ENCODE peak calls at places on chromosomes 11 and 22, in nine cellular contexts. One of them, this sample, is unnamed.

GRCh38 chr11:132445966-132446365 is 1075.6 kb downstream of the NTM start:
- DNase-seq in AG04450: no peak
- DNase-seq in adrenal gland: no peak
- DNase-seq in astrocyte of the cerebellum: no peak
- DNase-seq in tibial nerve: no peak
- DNase-seq in mammary epithelial cell: peak
- DNase-seq in lung: no peak
- DNase-seq in pancreas: no peak
- DNase-seq in neural progenitor cell: no peak
- DNase-seq in this sample: no peak

GRCh38 chr11:103537904-103538502 is 428.8 kb downstream of the DYNC2H1 start:
- DNase-seq in pancreas: no peak
- DNase-seq in astrocyte of the cerebellum: no peak
- DNase-seq in mammary epithelial cell: peak
- DNase-seq in adrenal gland: peak
- DNase-seq in neural progenitor cell: peak
- DNase-seq in AG04450: no peak
- DNase-seq in tibial nerve: no peak
- DNase-seq in lung: no peak
- DNase-seq in this sample: no peak

GRCh38 chr22:35135165-35135564 is 69.2 kb downstream of the ISX start:
- DNase-seq in mammary epithelial cell: no peak
- DNase-seq in adrenal gland: no peak
- DNase-seq in pancreas: no peak
- DNase-seq in neural progenitor cell: peak
- DNase-seq in AG04450: no peak
- DNase-seq in astrocyte of the cerebellum: no peak
- DNase-seq in lung: no peak
- DNase-seq in tibial nerve: no peak
- DNase-seq in this sample: no peak

GRCh38 chr11:12640926-12641849 is 33.0 kb upstream of the TEAD1 start:
- DNase-seq in tibial nerve: no peak
- DNase-seq in lung: no peak
- DNase-seq in adrenal gland: no peak
- DNase-seq in neural progenitor cell: no peak
- DNase-seq in AG04450: no peak
- DNase-seq in pancreas: peak
- DNase-seq in mammary epithelial cell: no peak
- DNase-seq in astrocyte of the cerebellum: no peak
- DNase-seq in this sample: no peak

GRCh38 chr11:12111482-12112149 is 1.2 kb downstream of the MICAL2 start:
- DNase-seq in AG04450: no peak
- DNase-seq in mammary epithelial cell: peak
- DNase-seq in pancreas: no peak
- DNase-seq in adrenal gland: no peak
- DNase-seq in astrocyte of the cerebellum: no peak
- DNase-seq in lung: no peak
- DNase-seq in neural progenitor cell: peak
- DNase-seq in tibial nerve: no peak
- DNase-seq in this sample: no peak

GRCh38 chr11:56394381-56394780 is 18.1 kb upstream of the OR5AL1 start:
- DNase-seq in astrocyte of the cerebellum: no peak
- DNase-seq in neural progenitor cell: no peak
- DNase-seq in tibial nerve: no peak
- DNase-seq in lung: no peak
- DNase-seq in pancreas: no peak
- DNase-seq in AG04450: no peak
- DNase-seq in mammary epithelial cell: no peak
- DNase-seq in adrenal gland: no peak
- DNase-seq in this sample: no peak

GRCh38 chr22:17633217-17633997 is 4.9 kb upstream of the ATP6V1E1 start:
- DNase-seq in neural progenitor cell: no peak
- DNase-seq in adrenal gland: peak
- DNase-seq in pancreas: no peak
- DNase-seq in tibial nerve: no peak
- DNase-seq in AG04450: peak
- DNase-seq in lung: no peak
- DNase-seq in astrocyte of the cerebellum: peak
- DNase-seq in mammary epithelial cell: peak
- DNase-seq in this sample: no peak

GRCh38 chr11:7418916-7419315 is 66.4 kb upstream of the OLFML1 start:
- DNase-seq in adrenal gland: no peak
- DNase-seq in mammary epithelial cell: no peak
- DNase-seq in lung: no peak
- DNase-seq in AG04450: no peak
- DNase-seq in neural progenitor cell: no peak
- DNase-seq in tibial nerve: no peak
- DNase-seq in astrocyte of the cerebellum: no peak
- DNase-seq in pancreas: no peak
- DNase-seq in this sample: no peak

GRCh38 chr11:123740787-123741158 is 687 bp downstream of the ZNF202 start:
- DNase-seq in lung: no peak
- DNase-seq in neural progenitor cell: no peak
- DNase-seq in mammary epithelial cell: peak
- DNase-seq in astrocyte of the cerebellum: no peak
- DNase-seq in AG04450: no peak
- DNase-seq in pancreas: peak
- DNase-seq in adrenal gland: no peak
- DNase-seq in tibial nerve: no peak
- DNase-seq in this sample: no peak

GRCh38 chr11:123742334-123742733 is 874 bp upstream of the ZNF202 start:
- DNase-seq in lung: no peak
- DNase-seq in tibial nerve: no peak
- DNase-seq in astrocyte of the cerebellum: no peak
- DNase-seq in pancreas: no peak
- DNase-seq in mammary epithelial cell: no peak
- DNase-seq in adrenal gland: no peak
- DNase-seq in neural progenitor cell: peak
- DNase-seq in AG04450: no peak
- DNase-seq in this sample: no peak

GRCh38 chr11:123742778-123743177 is 1.3 kb upstream of the ZNF202 start:
- DNase-seq in tibial nerve: no peak
- DNase-seq in adrenal gland: no peak
- DNase-seq in neural progenitor cell: no peak
- DNase-seq in pancreas: no peak
- DNase-seq in mammary epithelial cell: no peak
- DNase-seq in AG04450: no peak
- DNase-seq in astrocyte of the cerebellum: no peak
- DNase-seq in lung: no peak
- DNase-seq in this sample: no peak

GRCh38 chr11:123738374-123738773 is 3.1 kb downstream of the ZNF202 start:
- DNase-seq in mammary epithelial cell: no peak
- DNase-seq in lung: no peak
- DNase-seq in AG04450: no peak
- DNase-seq in neural progenitor cell: no peak
- DNase-seq in astrocyte of the cerebellum: no peak
- DNase-seq in tibial nerve: no peak
- DNase-seq in pancreas: no peak
- DNase-seq in adrenal gland: no peak
- DNase-seq in this sample: no peak

DNA sequence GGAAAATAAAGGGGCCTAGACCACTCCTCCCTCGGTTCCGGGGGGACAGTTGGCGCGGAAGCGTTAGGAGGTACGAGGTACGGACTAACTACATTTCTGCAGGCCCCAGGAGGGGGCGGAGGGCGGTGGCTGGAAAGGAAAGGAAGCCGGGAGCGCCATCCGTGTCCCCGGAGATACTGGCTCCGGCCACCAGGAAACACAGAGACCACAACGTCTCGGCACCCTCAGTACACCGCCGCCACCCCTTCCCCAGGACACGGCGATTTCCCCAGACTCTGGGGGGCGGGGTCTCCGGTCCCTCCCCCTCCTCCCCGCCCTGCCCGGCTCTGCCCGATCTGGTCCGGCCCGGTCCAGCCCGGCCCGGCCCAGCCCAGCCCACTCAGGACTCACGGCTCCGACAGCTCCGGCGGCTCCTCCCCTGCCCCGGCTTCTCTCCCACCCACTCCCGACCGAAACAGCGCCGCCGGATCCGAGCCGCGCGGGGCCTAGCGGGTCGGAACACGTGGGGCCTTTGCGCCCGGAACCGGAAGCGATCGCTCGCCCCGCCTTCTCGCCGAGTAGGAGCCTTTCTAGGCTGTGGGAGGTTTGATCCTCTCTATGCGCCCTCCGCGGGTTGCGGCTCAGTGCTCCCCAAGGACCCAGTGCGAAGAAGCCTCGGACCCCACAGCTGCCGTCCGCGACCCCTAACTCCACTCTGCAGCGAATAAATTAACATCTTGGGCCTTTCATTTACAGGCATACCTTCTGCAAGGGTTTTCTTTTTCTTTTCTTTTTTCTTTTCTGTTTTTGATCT is at the start of gene ZNF202:
- DNase-seq in lung: peak
- DNase-seq in mammary epithelial cell: peak
- DNase-seq in AG04450: peak
- DNase-seq in tibial nerve: peak
- DNase-seq in pancreas: peak
- DNase-seq in astrocyte of the cerebellum: peak
- DNase-seq in neural progenitor cell: peak
- DNase-seq in adrenal gland: peak
- DNase-seq in this sample: peak
- TF ChIP-seq CTCF in lung: no peak
- TF ChIP-seq CTCF in mammary epithelial cell: no peak
- TF ChIP-seq CTCF in AG04450: peak
- TF ChIP-seq CTCF in tibial nerve: no peak
- TF ChIP-seq CTCF in pancreas: no peak
- TF ChIP-seq CTCF in astrocyte of the cerebellum: peak
- TF ChIP-seq CTCF in neural progenitor cell: peak
- TF ChIP-seq CTCF in adrenal gland: peak
- TF ChIP-seq CTCF in this sample: no peak

DNA sequence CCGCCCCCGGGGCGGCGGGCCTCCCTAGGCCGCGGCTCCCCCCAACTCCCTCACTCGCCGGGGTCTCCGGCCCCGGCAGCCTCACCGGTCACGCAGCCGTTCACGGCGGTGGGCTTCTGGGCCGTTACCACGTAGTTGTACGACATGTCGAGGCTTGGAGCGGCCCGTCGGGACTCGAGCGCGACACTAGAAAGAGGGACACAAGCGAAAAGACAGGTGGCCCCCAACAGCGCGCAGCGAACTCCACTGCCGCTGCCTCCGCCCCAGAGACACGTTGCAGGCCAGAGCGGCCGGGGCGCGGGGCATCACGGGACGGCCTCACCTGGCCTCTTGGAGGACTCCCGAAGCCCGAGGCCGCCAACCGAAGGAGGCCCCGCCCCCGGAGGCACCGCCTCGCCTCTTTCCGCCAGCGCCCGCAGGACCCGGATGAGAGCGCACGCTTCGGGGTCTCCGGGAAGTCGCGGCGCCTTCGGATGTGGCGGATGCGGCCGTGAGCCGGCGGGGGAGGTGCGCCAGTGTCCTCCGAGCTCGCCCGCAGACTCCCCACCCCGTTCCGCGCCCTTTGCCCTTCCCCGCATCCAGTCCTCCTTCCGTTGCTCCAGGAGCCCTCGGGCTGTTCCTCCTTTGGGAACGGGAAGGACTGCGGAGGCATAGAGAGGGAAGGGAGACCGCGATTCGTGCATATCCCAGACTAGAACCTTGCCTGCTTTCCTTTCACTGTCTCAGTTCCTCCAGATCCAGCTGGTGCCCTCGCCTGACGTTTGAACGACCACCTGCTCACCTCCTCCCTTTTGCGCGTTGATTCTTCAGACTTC is at the start of the genes DDB1 and TKFC:
- DNase-seq in mammary epithelial cell: peak
- DNase-seq in lung: peak
- DNase-seq in AG04450: peak
- DNase-seq in astrocyte of the cerebellum: peak
- DNase-seq in adrenal gland: peak
- DNase-seq in neural progenitor cell: peak
- DNase-seq in tibial nerve: peak
- DNase-seq in pancreas: peak
- DNase-seq in this sample: peak
- TF ChIP-seq CTCF in mammary epithelial cell: no peak
- TF ChIP-seq CTCF in lung: no peak
- TF ChIP-seq CTCF in AG04450: no peak
- TF ChIP-seq CTCF in astrocyte of the cerebellum: no peak
- TF ChIP-seq CTCF in adrenal gland: no peak
- TF ChIP-seq CTCF in neural progenitor cell: no peak
- TF ChIP-seq CTCF in tibial nerve: no peak
- TF ChIP-seq CTCF in pancreas: no peak
- TF ChIP-seq CTCF in this sample: no peak

GRCh38 chr22:49549851-49550430 is 277.7 kb downstream of the BRD1 start:
- DNase-seq in adrenal gland: no peak
- DNase-seq in neural progenitor cell: no peak
- DNase-seq in pancreas: no peak
- DNase-seq in tibial nerve: no peak
- DNase-seq in lung: no peak
- DNase-seq in mammary epithelial cell: no peak
- DNase-seq in astrocyte of the cerebellum: no peak
- DNase-seq in AG04450: no peak
- DNase-seq in this sample: no peak

GRCh38 chr22:49551897-49552659 is 275.6 kb downstream of the BRD1 start:
- DNase-seq in tibial nerve: no peak
- DNase-seq in neural progenitor cell: no peak
- DNase-seq in AG04450: no peak
- DNase-seq in lung: no peak
- DNase-seq in pancreas: no peak
- DNase-seq in mammary epithelial cell: no peak
- DNase-seq in astrocyte of the cerebellum: no peak
- DNase-seq in adrenal gland: no peak
- DNase-seq in this sample: no peak

GRCh38 chr22:49549256-49549655 is 278.4 kb downstream of the BRD1 start:
- DNase-seq in lung: no peak
- DNase-seq in AG04450: no peak
- DNase-seq in tibial nerve: no peak
- DNase-seq in mammary epithelial cell: no peak
- DNase-seq in adrenal gland: no peak
- DNase-seq in astrocyte of the cerebellum: no peak
- DNase-seq in pancreas: no peak
- DNase-seq in neural progenitor cell: no peak
- DNase-seq in this sample: no peak

GRCh38 chr22:49551446-49551845 is 276.2 kb downstream of the BRD1 start:
- DNase-seq in AG04450: no peak
- DNase-seq in lung: no peak
- DNase-seq in adrenal gland: no peak
- DNase-seq in pancreas: no peak
- DNase-seq in astrocyte of the cerebellum: no peak
- DNase-seq in tibial nerve: no peak
- DNase-seq in neural progenitor cell: no peak
- DNase-seq in mammary epithelial cell: no peak
- DNase-seq in this sample: no peak

DNA sequence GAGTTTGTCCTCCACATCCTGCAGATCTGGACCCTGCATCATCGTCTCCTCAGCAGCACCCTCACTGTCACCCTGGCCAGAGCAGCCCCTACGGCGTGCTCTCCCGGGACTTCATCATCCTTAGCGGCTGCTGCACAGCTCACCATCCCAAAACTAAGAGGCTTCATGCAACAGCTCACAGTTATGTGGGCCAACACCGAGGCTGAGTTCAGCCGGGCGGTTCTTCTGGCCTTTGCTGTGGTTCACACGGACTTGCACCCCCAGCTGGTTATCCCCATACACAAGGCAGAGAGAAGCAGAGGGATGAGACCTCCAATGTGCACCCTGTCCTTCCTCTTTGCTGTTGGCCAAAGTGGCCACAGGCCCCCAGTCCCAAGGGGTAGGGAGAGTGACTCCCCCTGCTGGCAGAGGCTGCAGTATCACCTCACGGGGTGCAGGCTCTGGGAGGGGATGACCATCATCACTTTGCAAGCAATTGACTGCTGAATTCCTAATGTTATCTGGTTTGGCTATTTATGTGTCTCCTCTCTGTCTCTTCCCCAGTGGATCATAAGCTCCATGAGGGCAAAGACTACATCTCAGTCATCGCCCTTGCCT is 276.8 kb downstream of the BRD1 start:
- DNase-seq in astrocyte of the cerebellum: no peak
- DNase-seq in tibial nerve: no peak
- DNase-seq in pancreas: no peak
- DNase-seq in neural progenitor cell: no peak
- DNase-seq in adrenal gland: no peak
- DNase-seq in mammary epithelial cell: no peak
- DNase-seq in lung: no peak
- DNase-seq in AG04450: no peak
- DNase-seq in this sample: no peak
- TF ChIP-seq CTCF in astrocyte of the cerebellum: no peak
- TF ChIP-seq CTCF in tibial nerve: no peak
- TF ChIP-seq CTCF in pancreas: no peak
- TF ChIP-seq CTCF in neural progenitor cell: peak
- TF ChIP-seq CTCF in adrenal gland: no peak
- TF ChIP-seq CTCF in mammary epithelial cell: no peak
- TF ChIP-seq CTCF in lung: no peak
- TF ChIP-seq CTCF in AG04450: no peak
- TF ChIP-seq CTCF in this sample: no peak

GRCh38 chr11:117983163-117983475 is 3.1 kb upstream of the IL10RA start:
- DNase-seq in neural progenitor cell: no peak
- DNase-seq in AG04450: no peak
- DNase-seq in lung: no peak
- DNase-seq in adrenal gland: no peak
- DNase-seq in pancreas: no peak
- DNase-seq in astrocyte of the cerebellum: no peak
- DNase-seq in mammary epithelial cell: no peak
- DNase-seq in tibial nerve: no peak
- DNase-seq in this sample: no peak

GRCh38 chr11:117989351-117990102 is 3.3 kb downstream of the IL10RA start:
- DNase-seq in AG04450: no peak
- DNase-seq in tibial nerve: peak
- DNase-seq in mammary epithelial cell: no peak
- DNase-seq in astrocyte of the cerebellum: no peak
- DNase-seq in pancreas: no peak
- DNase-seq in neural progenitor cell: no peak
- DNase-seq in adrenal gland: peak
- DNase-seq in lung: no peak
- DNase-seq in this sample: no peak

GRCh38 chr11:117986981-117987495 is 844 bp downstream of the IL10RA start:
- DNase-seq in astrocyte of the cerebellum: no peak
- DNase-seq in lung: no peak
- DNase-seq in pancreas: no peak
- DNase-seq in neural progenitor cell: no peak
- DNase-seq in mammary epithelial cell: peak
- DNase-seq in AG04450: no peak
- DNase-seq in adrenal gland: peak
- DNase-seq in tibial nerve: no peak
- DNase-seq in this sample: peak

GRCh38 chr11:117984471-117984870 is 1.7 kb upstream of the IL10RA start:
- DNase-seq in tibial nerve: no peak
- DNase-seq in AG04450: no peak
- DNase-seq in adrenal gland: no peak
- DNase-seq in lung: no peak
- DNase-seq in mammary epithelial cell: no peak
- DNase-seq in pancreas: no peak
- DNase-seq in neural progenitor cell: no peak
- DNase-seq in astrocyte of the cerebellum: no peak
- DNase-seq in this sample: no peak

GRCh38 chr11:117985953-117986887 is at the start of gene IL10RA:
- DNase-seq in pancreas: peak
- DNase-seq in tibial nerve: peak
- DNase-seq in mammary epithelial cell: peak
- DNase-seq in astrocyte of the cerebellum: peak
- DNase-seq in neural progenitor cell: peak
- DNase-seq in AG04450: no peak
- DNase-seq in lung: peak
- DNase-seq in adrenal gland: peak
- DNase-seq in this sample: peak
- TF ChIP-seq CTCF in pancreas: no peak
- TF ChIP-seq CTCF in tibial nerve: no peak
- TF ChIP-seq CTCF in mammary epithelial cell: no peak
- TF ChIP-seq CTCF in astrocyte of the cerebellum: no peak
- TF ChIP-seq CTCF in neural progenitor cell: no peak
- TF ChIP-seq CTCF in AG04450: no peak
- TF ChIP-seq CTCF in lung: no peak
- TF ChIP-seq CTCF in adrenal gland: no peak
- TF ChIP-seq CTCF in this sample: no peak

This sample was measured in natural killer cell.